ENCODE peak calls at places on chromosomes 6 and 20, in four cellular contexts. P, Z, U and L are unnamed samples.

GRCh38 chr6:15363164-15363522 is 117.3 kb downstream of the JARID2 start:
- DNase-seq in P (no peak), Z (no peak), U (no peak), L (no peak)

GRCh38 chr6:44074383-44075136 is 52.7 kb downstream of the MRPL14 start:
- DNase-seq in P (peak; percentile 60), Z (peak; percentile 41), U (peak; percentile 89), L (peak; percentile 80)

GRCh38 chr20:23362392-23363256 is 642 bp downstream of the GZF1 start:
- DNase-seq in P (no peak), Z (no peak), U (peak; percentile 13), L (peak; percentile 69)

GRCh38 chr6:125888989-125889656 is 67.4 kb upstream of the HINT3 start:
- DNase-seq in P (no peak), Z (no peak), U (peak; percentile 46), L (no peak)

GRCh38 chr20:4649941-4650681 is 71.6 kb upstream of the PRND start:
- DNase-seq in P (no peak), Z (no peak), U (no peak), L (no peak)

GRCh38 chr6:30752164-30752927 is 8.0 kb upstream of the IER3 start:
- DNase-seq in P (no peak), Z (no peak), U (peak; percentile 100), L (no peak)

GRCh38 chr6:131062245-131063027 is 609 bp downstream of the EPB41L2 start:
- DNase-seq in P (no peak), Z (no peak), U (peak; percentile 20), L (peak; percentile 49)

GRCh38 chr20:50491926-50492634 is 18.1 kb upstream of the PTPN1 start:
- DNase-seq in P (no peak), Z (no peak), U (peak; percentile 81), L (no peak)

GRCh38 chr20:59153355-59153681 is 10.3 kb upstream of the ZNF831 start:
- DNase-seq in P (no peak), Z (no peak), U (no peak), L (no peak)

DNA sequence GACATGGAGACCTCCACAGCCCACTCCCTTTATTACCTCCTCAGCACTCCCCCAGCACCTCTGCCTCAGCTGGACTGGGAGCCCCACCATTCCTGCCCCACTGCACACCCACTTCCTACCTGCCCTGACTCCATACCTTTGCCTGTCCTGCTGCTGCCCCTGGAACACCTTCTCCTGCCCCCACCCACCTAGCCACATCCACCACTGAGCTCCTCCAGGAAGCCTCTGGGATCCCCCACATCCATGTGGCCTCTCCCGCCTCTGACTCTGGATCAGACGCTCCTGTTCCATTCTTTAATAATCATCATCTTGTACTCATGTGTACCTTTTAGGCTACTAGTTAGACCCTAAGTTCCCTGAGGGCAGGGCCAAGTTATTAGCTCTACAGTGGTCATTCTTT is 2.2 kb upstream of the SDCBP2 start:
- DNase-seq in P (no peak), Z (no peak), U (no peak), L (no peak)
- TF ChIP-seq CTCF in P (no peak), Z (no peak), U (no peak), L (no peak)

DNA sequence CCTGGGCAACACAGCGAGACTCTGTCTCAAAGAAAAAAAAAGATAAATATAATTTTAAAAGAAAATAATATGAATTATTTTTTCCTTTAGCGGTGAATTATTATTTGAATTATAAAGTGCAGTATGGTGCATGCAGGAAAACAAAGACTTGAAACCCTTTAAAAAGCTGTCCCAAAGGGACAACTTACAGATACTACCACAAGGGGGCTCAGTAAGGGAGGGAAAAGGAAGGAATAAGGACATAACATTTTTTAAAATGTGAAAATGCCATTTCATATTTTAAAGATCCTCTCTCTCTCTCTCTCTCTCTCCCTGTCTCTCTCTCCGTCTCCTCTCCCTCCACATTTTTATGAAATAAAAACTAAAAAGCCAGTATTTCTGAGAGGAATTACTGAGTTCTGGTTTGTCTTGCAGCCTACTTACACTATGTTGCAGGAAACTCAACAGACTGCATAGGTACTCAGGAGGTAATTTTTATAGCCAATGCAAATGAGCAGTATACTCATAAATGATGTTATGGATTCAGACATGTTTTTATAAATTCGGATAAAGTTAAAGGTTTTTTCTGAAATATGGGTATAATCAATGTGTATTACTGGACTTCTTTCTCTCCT is 455.0 kb upstream of the GJE1 start:
- DNase-seq in P (no peak), Z (no peak), U (peak; percentile 62), L (no peak)
- TF ChIP-seq CTCF in P (peak; percentile 78), Z (peak; percentile 82), U (peak; percentile 76), L (peak; percentile 82)

GRCh38 chr6:167827588-167828324 is 1.0 kb downstream of the AFDN start:
- DNase-seq in P (peak; percentile 45), Z (peak; percentile 45), U (peak; percentile 37), L (peak; percentile 64)
- TF ChIP-seq CTCF in P (no peak), Z (no peak), U (no peak), L (no peak)

GRCh38 chr6:34459899-34460593 is 5.8 kb upstream of the PACSIN1 start:
- DNase-seq in P (peak; percentile 39), Z (no peak), U (peak; percentile 63), L (peak; percentile 43)
- TF ChIP-seq CTCF in P (peak; percentile 84), Z (peak; percentile 74), U (peak; percentile 68), L (peak; percentile 71)

GRCh38 chr20:62689861-62690644 is 18.6 kb upstream of the NTSR1 start:
- DNase-seq in P (no peak), Z (no peak), U (no peak), L (no peak)

GRCh38 chr20:62686869-62687830 is 21.5 kb upstream of the NTSR1 start:
- DNase-seq in P (no peak), Z (no peak), U (no peak), L (no peak)

GRCh38 chr20:62688083-62688482 is 20.6 kb upstream of the NTSR1 start:
- DNase-seq in P (no peak), Z (no peak), U (no peak), L (no peak)

GRCh38 chr20:62691485-62691884 is 17.2 kb upstream of the NTSR1 start:
- DNase-seq in P (no peak), Z (no peak), U (no peak), L (no peak)

GRCh38 chr20:62688855-62689460 is 19.7 kb upstream of the NTSR1 start:
- DNase-seq in P (no peak), Z (no peak), U (no peak), L (no peak)
- TF ChIP-seq CTCF in P (peak; percentile 33), Z (peak; percentile 29), U (no peak), L (peak; percentile 26)

GRCh38 chr20:9458075-9458818 is 56.1 kb upstream of the LAMP5 start:
- DNase-seq in P (no peak), Z (no peak), U (no peak), L (no peak)
- TF ChIP-seq CTCF in P (peak; percentile 35), Z (peak; percentile 32), U (no peak), L (peak; percentile 36)

DNA sequence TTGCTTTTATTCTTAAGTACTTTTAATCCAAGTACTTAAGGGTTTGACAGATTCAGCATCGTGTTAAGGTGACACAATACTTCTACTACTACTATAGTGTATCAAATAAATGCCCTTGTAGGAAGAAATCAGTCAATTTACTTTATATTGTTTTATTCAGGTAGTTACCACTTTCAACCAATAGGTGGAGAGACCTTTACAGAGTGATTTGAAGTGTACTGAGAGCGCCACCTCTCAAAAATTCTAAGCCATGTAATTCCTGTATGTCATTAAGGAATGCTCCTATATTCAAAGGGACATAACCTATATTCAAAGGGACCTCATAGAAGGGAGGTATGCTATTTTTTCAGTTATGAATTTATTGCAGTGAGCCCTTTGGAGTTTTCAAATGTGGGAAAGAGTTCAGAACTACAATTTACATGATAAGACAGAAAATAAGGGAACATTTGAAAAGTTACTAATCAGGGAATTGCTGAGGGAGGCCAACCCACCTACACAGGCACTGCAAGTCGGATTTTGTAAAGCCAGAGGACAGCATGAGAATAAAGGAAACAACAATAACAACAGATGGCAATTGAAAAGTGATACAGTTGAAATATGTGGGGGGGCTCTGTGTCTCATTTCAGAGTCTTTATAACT is 955.6 kb downstream of the TBC1D32 start:
- DNase-seq in P (no peak), Z (no peak), U (peak; percentile 24), L (no peak)
- TF ChIP-seq CTCF in P (peak; percentile 67), Z (peak; percentile 69), U (peak; percentile 51), L (peak; percentile 71)

GRCh38 chr6:66421570-66421969 is 714.5 kb upstream of the EYS start:
- DNase-seq in P (peak; percentile 30), Z (no peak), U (no peak), L (peak; percentile 28)
- TF ChIP-seq CTCF in P (peak; percentile 63), Z (peak; percentile 57), U (no peak), L (peak; percentile 60)